ENCODE peak calls at places on chromosomes 4 and X, in six cellular contexts. One of them, this sample, is unnamed.

GRCh38 chr4:1210971-1211370 is 38.0 kb downstream of the CTBP1 start:
- DNase-seq in fibroblast of lung: no peak
- DNase-seq in testis: no peak
- DNase-seq in BJ: no peak
- DNase-seq in kidney epithelial cell: no peak
- DNase-seq in mammary epithelial cell: no peak
- DNase-seq in this sample: no peak

GRCh38 chr4:69970071-69970470 is 4.5 kb upstream of the CSN2 start:
- DNase-seq in fibroblast of lung: no peak
- DNase-seq in testis: no peak
- DNase-seq in BJ: no peak
- DNase-seq in kidney epithelial cell: no peak
- DNase-seq in mammary epithelial cell: peak
- DNase-seq in this sample: no peak

GRCh38 chr4:88792268-88792781 is 94.7 kb upstream of the NAP1L5 start:
- DNase-seq in fibroblast of lung: peak
- DNase-seq in testis: no peak
- DNase-seq in BJ: peak
- DNase-seq in kidney epithelial cell: peak
- DNase-seq in mammary epithelial cell: peak
- DNase-seq in this sample: peak

GRCh38 chrX:15718283-15718970 is 19.6 kb upstream of the CA5B start:
- DNase-seq in fibroblast of lung: no peak
- DNase-seq in testis: no peak
- DNase-seq in BJ: no peak
- DNase-seq in kidney epithelial cell: no peak
- DNase-seq in mammary epithelial cell: no peak
- DNase-seq in this sample: peak

GRCh38 chr4:111268769-111269414 is 646.0 kb upstream of the PITX2 start:
- DNase-seq in fibroblast of lung: peak
- DNase-seq in testis: no peak
- DNase-seq in BJ: no peak
- DNase-seq in kidney epithelial cell: no peak
- DNase-seq in mammary epithelial cell: no peak
- DNase-seq in this sample: no peak

GRCh38 chrX:40080896-40081678 is 16.7 kb downstream of the BCOR start:
- DNase-seq in fibroblast of lung: no peak
- DNase-seq in testis: no peak
- DNase-seq in BJ: no peak
- DNase-seq in kidney epithelial cell: no peak
- DNase-seq in mammary epithelial cell: no peak
- DNase-seq in this sample: no peak

GRCh38 chr4:3573131-3573530 is 40.9 kb upstream of the LRPAP1 start:
- DNase-seq in fibroblast of lung: no peak
- DNase-seq in testis: no peak
- DNase-seq in BJ: no peak
- DNase-seq in kidney epithelial cell: no peak
- DNase-seq in mammary epithelial cell: no peak
- DNase-seq in this sample: no peak

GRCh38 chr4:12041828-12042227 is 613.1 kb upstream of the HS3ST1 start:
- DNase-seq in fibroblast of lung: no peak
- DNase-seq in testis: no peak
- DNase-seq in BJ: no peak
- DNase-seq in kidney epithelial cell: no peak
- DNase-seq in mammary epithelial cell: peak
- DNase-seq in this sample: peak

GRCh38 chrX:21176927-21177571 is 197.2 kb upstream of the CNKSR2 start:
- DNase-seq in fibroblast of lung: no peak
- DNase-seq in testis: no peak
- DNase-seq in BJ: no peak
- DNase-seq in kidney epithelial cell: no peak
- DNase-seq in mammary epithelial cell: no peak
- DNase-seq in this sample: no peak

GRCh38 chr4:134470544-134470943 is 269.0 kb upstream of the PABPC4L start:
- DNase-seq in fibroblast of lung: peak
- DNase-seq in testis: peak
- DNase-seq in BJ: no peak
- DNase-seq in kidney epithelial cell: no peak
- DNase-seq in mammary epithelial cell: no peak
- DNase-seq in this sample: peak

GRCh38 chrX:2679534-2680485 is 11.3 kb upstream of the CD99 start:
- DNase-seq in fibroblast of lung: peak
- DNase-seq in testis: no peak
- DNase-seq in BJ: no peak
- DNase-seq in kidney epithelial cell: no peak
- DNase-seq in mammary epithelial cell: no peak
- DNase-seq in this sample: peak

GRCh38 chrX:38166478-38167083 is 54.1 kb downstream of the SRPX start:
- DNase-seq in fibroblast of lung: no peak
- DNase-seq in testis: peak
- DNase-seq in BJ: no peak
- DNase-seq in kidney epithelial cell: no peak
- DNase-seq in mammary epithelial cell: no peak
- DNase-seq in this sample: peak

GRCh38 chrX:45485682-45486081 is 285.0 kb upstream of the DIPK2B start:
- DNase-seq in fibroblast of lung: peak
- DNase-seq in testis: no peak
- DNase-seq in BJ: no peak
- DNase-seq in kidney epithelial cell: no peak
- DNase-seq in mammary epithelial cell: peak
- DNase-seq in this sample: peak

GRCh38 chr4:101953949-101954348 is 163.4 kb downstream of the BANK1 start:
- DNase-seq in fibroblast of lung: peak
- DNase-seq in testis: no peak
- DNase-seq in BJ: peak
- DNase-seq in kidney epithelial cell: peak
- DNase-seq in mammary epithelial cell: peak
- DNase-seq in this sample: peak

GRCh38 chr4:121072080-121072835 is at the start of gene NDNF:
- DNase-seq in fibroblast of lung: peak
- DNase-seq in testis: peak
- DNase-seq in BJ: no peak
- DNase-seq in kidney epithelial cell: no peak
- DNase-seq in mammary epithelial cell: no peak
- DNase-seq in this sample: peak

GRCh38 chrX:9420513-9420912 is 44.3 kb upstream of the TBL1X start:
- DNase-seq in fibroblast of lung: no peak
- DNase-seq in testis: no peak
- DNase-seq in BJ: no peak
- DNase-seq in kidney epithelial cell: no peak
- DNase-seq in mammary epithelial cell: no peak
- DNase-seq in this sample: no peak

GRCh38 chrX:77446029-77446585 is 1.1 kb upstream of the FGF16 start:
- DNase-seq in fibroblast of lung: no peak
- DNase-seq in testis: peak
- DNase-seq in BJ: no peak
- DNase-seq in kidney epithelial cell: no peak
- DNase-seq in mammary epithelial cell: no peak
- DNase-seq in this sample: no peak

GRCh38 chrX:627510-627964 is 3.1 kb upstream of the SHOX start:
- DNase-seq in fibroblast of lung: no peak
- DNase-seq in testis: no peak
- DNase-seq in BJ: no peak
- DNase-seq in kidney epithelial cell: no peak
- DNase-seq in mammary epithelial cell: no peak
- DNase-seq in this sample: no peak

GRCh38 chr4:140858897-140859296 is 102.7 kb upstream of the TBC1D9 start:
- DNase-seq in fibroblast of lung: peak
- DNase-seq in testis: no peak
- DNase-seq in BJ: no peak
- DNase-seq in kidney epithelial cell: no peak
- DNase-seq in mammary epithelial cell: peak
- DNase-seq in this sample: peak

GRCh38 chr4:26029512-26030131 is 115.6 kb downstream of the SMIM20 start:
- DNase-seq in fibroblast of lung: no peak
- DNase-seq in testis: no peak
- DNase-seq in BJ: no peak
- DNase-seq in kidney epithelial cell: no peak
- DNase-seq in mammary epithelial cell: no peak
- DNase-seq in this sample: no peak

GRCh38 chr4:152104846-152105462 is 344.1 kb upstream of the GATB start:
- DNase-seq in fibroblast of lung: no peak
- DNase-seq in testis: no peak
- DNase-seq in BJ: no peak
- DNase-seq in kidney epithelial cell: no peak
- DNase-seq in mammary epithelial cell: no peak
- DNase-seq in this sample: no peak

GRCh38 chr4:1377606-1378261 is 28.5 kb downstream of the NKX1-1 start:
- DNase-seq in fibroblast of lung: no peak
- DNase-seq in testis: no peak
- DNase-seq in BJ: no peak
- DNase-seq in kidney epithelial cell: no peak
- DNase-seq in mammary epithelial cell: no peak
- DNase-seq in this sample: no peak

GRCh38 chrX:108199691-108200090 is 108.1 kb downstream of the ATG4A start:
- DNase-seq in fibroblast of lung: peak
- DNase-seq in testis: peak
- DNase-seq in BJ: no peak
- DNase-seq in kidney epithelial cell: no peak
- DNase-seq in mammary epithelial cell: peak
- DNase-seq in this sample: peak

GRCh38 chr4:153222162-153222789 is 18.0 kb downstream of the TRIM2 start:
- DNase-seq in fibroblast of lung: peak
- DNase-seq in testis: peak
- DNase-seq in BJ: peak
- DNase-seq in kidney epithelial cell: no peak
- DNase-seq in mammary epithelial cell: peak
- DNase-seq in this sample: peak

GRCh38 chr4:125481334-125481733 is 166.6 kb downstream of the FAT4 start:
- DNase-seq in fibroblast of lung: no peak
- DNase-seq in testis: no peak
- DNase-seq in BJ: no peak
- DNase-seq in kidney epithelial cell: no peak
- DNase-seq in mammary epithelial cell: no peak
- DNase-seq in this sample: no peak

GRCh38 chr4:140094701-140095420 is 59.1 kb downstream of the MAML3 start:
- DNase-seq in fibroblast of lung: peak
- DNase-seq in testis: peak
- DNase-seq in BJ: no peak
- DNase-seq in kidney epithelial cell: no peak
- DNase-seq in mammary epithelial cell: peak
- DNase-seq in this sample: peak

GRCh38 chr4:56723201-56723605 is 42.1 kb upstream of the HOPX start:
- DNase-seq in fibroblast of lung: no peak
- DNase-seq in testis: no peak
- DNase-seq in BJ: no peak
- DNase-seq in kidney epithelial cell: no peak
- DNase-seq in mammary epithelial cell: peak
- DNase-seq in this sample: peak
- H3K4me3 ChIP-seq in fibroblast of lung: no peak
- H3K4me3 ChIP-seq in testis: no peak
- H3K4me3 ChIP-seq in BJ: no peak
- H3K4me3 ChIP-seq in kidney epithelial cell: no peak
- H3K4me3 ChIP-seq in mammary epithelial cell: no peak
- H3K4me3 ChIP-seq in this sample: no peak

GRCh38 chr4:42281324-42282020 is 115.8 kb upstream of the SHISA3 start:
- DNase-seq in fibroblast of lung: no peak
- DNase-seq in testis: no peak
- DNase-seq in BJ: no peak
- DNase-seq in kidney epithelial cell: no peak
- DNase-seq in mammary epithelial cell: peak
- DNase-seq in this sample: peak

GRCh38 chr4:42277291-42277690 is 120.0 kb upstream of the SHISA3 start:
- DNase-seq in fibroblast of lung: no peak
- DNase-seq in testis: no peak
- DNase-seq in BJ: no peak
- DNase-seq in kidney epithelial cell: no peak
- DNase-seq in mammary epithelial cell: no peak
- DNase-seq in this sample: peak

GRCh38 chr4:42282081-42282901 is 115.0 kb upstream of the SHISA3 start:
- DNase-seq in fibroblast of lung: peak
- DNase-seq in testis: peak
- DNase-seq in BJ: no peak
- DNase-seq in kidney epithelial cell: peak
- DNase-seq in mammary epithelial cell: peak
- DNase-seq in this sample: peak

GRCh38 chr4:42280327-42281095 is 116.8 kb upstream of the SHISA3 start:
- DNase-seq in fibroblast of lung: no peak
- DNase-seq in testis: no peak
- DNase-seq in BJ: no peak
- DNase-seq in kidney epithelial cell: no peak
- DNase-seq in mammary epithelial cell: no peak
- DNase-seq in this sample: peak

DNA sequence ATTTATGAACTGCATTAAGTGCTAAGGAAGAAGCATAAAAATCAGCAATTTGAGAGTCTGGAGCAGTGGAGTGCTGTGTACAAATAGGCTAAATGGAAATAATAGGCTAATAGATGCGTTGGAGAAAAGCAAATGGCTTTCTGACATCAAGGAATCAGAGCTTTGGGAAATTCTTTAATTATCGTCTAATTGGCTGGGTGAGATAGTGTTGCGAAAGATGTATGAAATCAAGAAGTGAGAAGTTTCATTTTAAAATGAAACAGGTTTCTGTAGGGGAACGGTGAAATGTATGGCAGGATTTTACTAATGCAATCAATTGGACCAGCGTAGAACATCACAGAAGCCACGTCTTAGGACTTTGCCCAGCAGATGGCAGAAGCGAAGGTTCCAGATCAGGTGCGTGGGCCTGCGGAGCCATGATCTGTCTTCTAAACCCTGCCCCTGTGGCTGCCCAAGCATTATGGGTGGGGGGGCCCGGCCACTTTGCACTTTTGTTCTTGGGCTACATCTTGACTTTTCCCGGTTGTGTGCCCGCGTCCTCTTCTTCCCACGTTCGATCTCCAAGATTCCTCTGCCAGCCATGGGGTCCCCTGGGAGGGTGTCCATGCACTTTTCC is 118.5 kb upstream of the SHISA3 start:
- DNase-seq in fibroblast of lung: no peak
- DNase-seq in testis: no peak
- DNase-seq in BJ: no peak
- DNase-seq in kidney epithelial cell: no peak
- DNase-seq in mammary epithelial cell: no peak
- DNase-seq in this sample: no peak
- TF ChIP-seq CTCF in fibroblast of lung: no peak
- TF ChIP-seq CTCF in testis: no peak
- TF ChIP-seq CTCF in BJ: no peak
- TF ChIP-seq CTCF in kidney epithelial cell: no peak
- TF ChIP-seq CTCF in mammary epithelial cell: no peak
- TF ChIP-seq CTCF in this sample: no peak

DNA sequence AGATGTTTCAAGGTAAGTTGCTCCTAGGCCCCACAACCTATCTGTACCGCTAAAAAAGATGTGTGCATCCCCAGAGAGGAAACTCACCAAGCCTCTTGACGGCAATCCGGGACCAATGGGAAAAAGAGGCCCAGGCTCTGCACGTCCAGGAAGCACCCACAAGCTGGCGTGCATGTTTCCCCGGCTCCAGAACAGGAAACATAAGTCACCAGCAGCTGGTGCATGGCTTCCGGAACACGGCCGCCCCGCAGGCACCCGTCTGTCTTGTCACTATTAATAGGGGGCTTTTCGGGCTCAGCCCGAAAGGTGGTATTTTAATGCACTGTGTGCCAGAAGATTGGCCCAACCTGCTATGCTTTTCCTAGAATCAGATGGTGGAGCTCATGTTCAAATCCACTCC is 22.2 kb downstream of the CRMP1 start:
- DNase-seq in fibroblast of lung: no peak
- DNase-seq in testis: no peak
- DNase-seq in BJ: no peak
- DNase-seq in kidney epithelial cell: no peak
- DNase-seq in mammary epithelial cell: no peak
- DNase-seq in this sample: no peak
- H3K4me3 ChIP-seq in fibroblast of lung: no peak
- H3K4me3 ChIP-seq in testis: no peak
- H3K4me3 ChIP-seq in BJ: no peak
- H3K4me3 ChIP-seq in kidney epithelial cell: no peak
- H3K4me3 ChIP-seq in mammary epithelial cell: no peak
- H3K4me3 ChIP-seq in this sample: no peak

GRCh38 chr4:21507439-21507838 is 441.1 kb downstream of the KCNIP4 start:
- DNase-seq in fibroblast of lung: peak
- DNase-seq in testis: no peak
- DNase-seq in BJ: no peak
- DNase-seq in kidney epithelial cell: no peak
- DNase-seq in mammary epithelial cell: peak
- DNase-seq in this sample: peak
- TF ChIP-seq CTCF in fibroblast of lung: peak
- TF ChIP-seq CTCF in testis: no peak
- TF ChIP-seq CTCF in BJ: peak
- TF ChIP-seq CTCF in kidney epithelial cell: peak
- TF ChIP-seq CTCF in mammary epithelial cell: peak
- TF ChIP-seq CTCF in this sample: peak